ENCODE peak calls at places on chromosome 3, in eight cellular contexts. One of them, this sample, is unnamed.

GRCh38 chr3:137121704-137122314 is 164.0 kb downstream of the IL20RB start:
- DNase-seq in Peyer's patch: no peak
- DNase-seq in CD4-positive, alpha-beta T cell: no peak
- DNase-seq in WTC11: peak
- DNase-seq in choroid plexus epithelial cell: peak
- DNase-seq in endothelial cell: peak
- DNase-seq in heart right ventricle: no peak
- DNase-seq in ovary: no peak
- DNase-seq in this sample: no peak

GRCh38 chr3:13164893-13165492 is 91.8 kb upstream of the IQSEC1 start:
- DNase-seq in endothelial cell: no peak
- DNase-seq in heart right ventricle: no peak
- DNase-seq in choroid plexus epithelial cell: no peak
- DNase-seq in ovary: no peak
- DNase-seq in Peyer's patch: no peak
- DNase-seq in CD4-positive, alpha-beta T cell: no peak
- DNase-seq in WTC11: no peak
- DNase-seq in this sample: no peak

GRCh38 chr3:13598201-13598600 is 49.3 kb downstream of the FBLN2 start:
- DNase-seq in WTC11: no peak
- DNase-seq in CD4-positive, alpha-beta T cell: no peak
- DNase-seq in heart right ventricle: no peak
- DNase-seq in Peyer's patch: no peak
- DNase-seq in ovary: no peak
- DNase-seq in choroid plexus epithelial cell: no peak
- DNase-seq in endothelial cell: no peak
- DNase-seq in this sample: no peak

GRCh38 chr3:139231555-139232281 is 112.1 kb upstream of the MRPS22 start:
- DNase-seq in WTC11: no peak
- DNase-seq in choroid plexus epithelial cell: no peak
- DNase-seq in endothelial cell: no peak
- DNase-seq in heart right ventricle: no peak
- DNase-seq in ovary: no peak
- DNase-seq in Peyer's patch: no peak
- DNase-seq in CD4-positive, alpha-beta T cell: no peak
- DNase-seq in this sample: no peak

GRCh38 chr3:138187296-138188012 is at the start of gene ARMC8:
- DNase-seq in Peyer's patch: peak
- DNase-seq in heart right ventricle: no peak
- DNase-seq in endothelial cell: peak
- DNase-seq in ovary: peak
- DNase-seq in CD4-positive, alpha-beta T cell: no peak
- DNase-seq in WTC11: peak
- DNase-seq in choroid plexus epithelial cell: no peak
- DNase-seq in this sample: peak

GRCh38 chr3:53805463-53806159 is 40.6 kb downstream of the CHDH start:
- DNase-seq in heart right ventricle: no peak
- DNase-seq in WTC11: no peak
- DNase-seq in CD4-positive, alpha-beta T cell: no peak
- DNase-seq in choroid plexus epithelial cell: no peak
- DNase-seq in Peyer's patch: no peak
- DNase-seq in ovary: no peak
- DNase-seq in endothelial cell: no peak
- DNase-seq in this sample: no peak

GRCh38 chr3:158660711-158661110 is 11.7 kb downstream of the LXN start:
- DNase-seq in Peyer's patch: no peak
- DNase-seq in WTC11: no peak
- DNase-seq in choroid plexus epithelial cell: no peak
- DNase-seq in CD4-positive, alpha-beta T cell: no peak
- DNase-seq in heart right ventricle: no peak
- DNase-seq in ovary: no peak
- DNase-seq in endothelial cell: no peak
- DNase-seq in this sample: no peak

GRCh38 chr3:152430223-152431002 is 161.7 kb downstream of the MBNL1 start:
- DNase-seq in endothelial cell: no peak
- DNase-seq in heart right ventricle: peak
- DNase-seq in WTC11: no peak
- DNase-seq in Peyer's patch: no peak
- DNase-seq in ovary: no peak
- DNase-seq in CD4-positive, alpha-beta T cell: no peak
- DNase-seq in choroid plexus epithelial cell: no peak
- DNase-seq in this sample: no peak

GRCh38 chr3:109188726-109189125 is 52.2 kb downstream of the C3orf85 start:
- DNase-seq in Peyer's patch: no peak
- DNase-seq in choroid plexus epithelial cell: no peak
- DNase-seq in ovary: no peak
- DNase-seq in endothelial cell: no peak
- DNase-seq in CD4-positive, alpha-beta T cell: no peak
- DNase-seq in WTC11: no peak
- DNase-seq in heart right ventricle: no peak
- DNase-seq in this sample: no peak

GRCh38 chr3:159200176-159200575 is 398.3 kb downstream of the MFSD1 start:
- DNase-seq in CD4-positive, alpha-beta T cell: no peak
- DNase-seq in ovary: no peak
- DNase-seq in WTC11: no peak
- DNase-seq in endothelial cell: no peak
- DNase-seq in choroid plexus epithelial cell: peak
- DNase-seq in Peyer's patch: no peak
- DNase-seq in heart right ventricle: no peak
- DNase-seq in this sample: no peak

GRCh38 chr3:125011941-125012340 is 43.9 kb downstream of the HEG1 start:
- DNase-seq in CD4-positive, alpha-beta T cell: no peak
- DNase-seq in endothelial cell: no peak
- DNase-seq in choroid plexus epithelial cell: no peak
- DNase-seq in ovary: no peak
- DNase-seq in WTC11: no peak
- DNase-seq in Peyer's patch: no peak
- DNase-seq in heart right ventricle: no peak
- DNase-seq in this sample: no peak

GRCh38 chr3:152359385-152360248 is 90.9 kb downstream of the MBNL1 start:
- DNase-seq in WTC11: no peak
- DNase-seq in choroid plexus epithelial cell: no peak
- DNase-seq in endothelial cell: no peak
- DNase-seq in heart right ventricle: no peak
- DNase-seq in CD4-positive, alpha-beta T cell: no peak
- DNase-seq in Peyer's patch: no peak
- DNase-seq in ovary: no peak
- DNase-seq in this sample: no peak

GRCh38 chr3:145936986-145937385 is 224.0 kb downstream of the PLOD2 start:
- DNase-seq in ovary: no peak
- DNase-seq in endothelial cell: no peak
- DNase-seq in Peyer's patch: no peak
- DNase-seq in choroid plexus epithelial cell: peak
- DNase-seq in WTC11: no peak
- DNase-seq in CD4-positive, alpha-beta T cell: no peak
- DNase-seq in heart right ventricle: no peak
- DNase-seq in this sample: no peak

GRCh38 chr3:28347374-28348285 is 891 bp upstream of the ZCWPW2 start:
- DNase-seq in heart right ventricle: no peak
- DNase-seq in CD4-positive, alpha-beta T cell: no peak
- DNase-seq in WTC11: no peak
- DNase-seq in ovary: no peak
- DNase-seq in choroid plexus epithelial cell: peak
- DNase-seq in endothelial cell: no peak
- DNase-seq in Peyer's patch: no peak
- DNase-seq in this sample: no peak

GRCh38 chr3:194035406-194036138 is 100.4 kb upstream of the HES1 start:
- DNase-seq in endothelial cell: no peak
- DNase-seq in heart right ventricle: no peak
- DNase-seq in CD4-positive, alpha-beta T cell: no peak
- DNase-seq in choroid plexus epithelial cell: no peak
- DNase-seq in WTC11: no peak
- DNase-seq in ovary: no peak
- DNase-seq in Peyer's patch: peak
- DNase-seq in this sample: no peak

GRCh38 chr3:8145661-8146060 is 356.0 kb upstream of the LMCD1 start:
- DNase-seq in ovary: no peak
- DNase-seq in Peyer's patch: no peak
- DNase-seq in heart right ventricle: no peak
- DNase-seq in choroid plexus epithelial cell: no peak
- DNase-seq in CD4-positive, alpha-beta T cell: no peak
- DNase-seq in endothelial cell: no peak
- DNase-seq in WTC11: no peak
- DNase-seq in this sample: no peak

GRCh38 chr3:133106169-133106568 is 68.0 kb downstream of the TMEM108 start:
- DNase-seq in choroid plexus epithelial cell: no peak
- DNase-seq in WTC11: no peak
- DNase-seq in ovary: no peak
- DNase-seq in heart right ventricle: no peak
- DNase-seq in CD4-positive, alpha-beta T cell: no peak
- DNase-seq in Peyer's patch: no peak
- DNase-seq in endothelial cell: no peak
- DNase-seq in this sample: no peak

DNA sequence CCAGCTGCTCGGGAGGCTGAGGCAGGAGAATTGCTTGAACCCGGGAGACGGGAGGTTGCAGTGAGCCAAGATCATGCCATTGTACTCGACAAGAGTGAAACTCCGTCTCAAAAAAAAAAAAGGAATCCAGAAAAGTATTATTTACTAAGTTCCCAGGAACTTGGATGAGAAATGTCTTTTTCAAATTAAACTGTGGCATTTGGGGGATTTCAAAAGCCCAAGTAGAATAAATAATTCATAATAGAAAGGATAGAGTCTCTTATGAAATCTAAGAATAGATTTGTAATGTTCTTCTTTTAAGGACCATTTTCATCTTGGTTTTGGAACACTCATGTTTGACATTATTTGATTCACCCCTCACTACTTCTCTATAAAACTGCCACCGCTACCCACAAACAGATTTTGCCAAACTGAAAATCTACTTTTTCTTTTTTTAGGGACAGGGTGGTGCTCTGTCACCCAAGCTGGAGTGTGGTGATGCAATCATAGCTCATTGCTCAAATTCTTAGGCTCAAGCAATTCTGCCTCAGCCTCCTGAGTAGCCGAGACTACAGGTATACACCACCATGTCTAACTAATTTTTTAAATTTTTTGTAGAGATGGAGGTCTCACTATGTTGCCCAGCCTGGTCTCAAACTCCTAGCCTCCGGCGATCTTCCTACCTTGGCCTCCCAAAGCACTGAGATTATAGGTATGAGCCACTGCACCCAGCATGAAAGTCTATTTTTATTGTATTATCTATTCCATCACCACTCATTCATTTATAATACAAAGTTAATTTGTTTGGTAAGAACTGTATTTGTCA is 99.3 kb downstream of the SENP2 start:
- DNase-seq in CD4-positive, alpha-beta T cell: no peak
- DNase-seq in choroid plexus epithelial cell: no peak
- DNase-seq in endothelial cell: no peak
- DNase-seq in WTC11: no peak
- DNase-seq in heart right ventricle: no peak
- DNase-seq in ovary: no peak
- DNase-seq in Peyer's patch: no peak
- DNase-seq in this sample: no peak
- TF ChIP-seq CTCF in CD4-positive, alpha-beta T cell: no peak
- TF ChIP-seq CTCF in choroid plexus epithelial cell: no peak
- TF ChIP-seq CTCF in endothelial cell: no peak
- TF ChIP-seq CTCF in WTC11: no peak
- TF ChIP-seq CTCF in heart right ventricle: no peak
- TF ChIP-seq CTCF in ovary: no peak
- TF ChIP-seq CTCF in Peyer's patch: no peak
- TF ChIP-seq CTCF in this sample: no peak

GRCh38 chr3:59654953-59655430 is 605.2 kb upstream of the CFAP20DC start:
- DNase-seq in Peyer's patch: no peak
- DNase-seq in WTC11: no peak
- DNase-seq in CD4-positive, alpha-beta T cell: no peak
- DNase-seq in heart right ventricle: no peak
- DNase-seq in ovary: no peak
- DNase-seq in choroid plexus epithelial cell: no peak
- DNase-seq in endothelial cell: no peak
- DNase-seq in this sample: no peak

GRCh38 chr3:59654120-59654952 is 604.5 kb upstream of the CFAP20DC start:
- DNase-seq in WTC11: no peak
- DNase-seq in choroid plexus epithelial cell: peak
- DNase-seq in CD4-positive, alpha-beta T cell: no peak
- DNase-seq in heart right ventricle: no peak
- DNase-seq in ovary: no peak
- DNase-seq in Peyer's patch: no peak
- DNase-seq in endothelial cell: no peak
- DNase-seq in this sample: no peak

GRCh38 chr3:59658236-59658635 is 608.4 kb upstream of the CFAP20DC start:
- DNase-seq in CD4-positive, alpha-beta T cell: no peak
- DNase-seq in endothelial cell: no peak
- DNase-seq in choroid plexus epithelial cell: no peak
- DNase-seq in heart right ventricle: no peak
- DNase-seq in WTC11: no peak
- DNase-seq in Peyer's patch: no peak
- DNase-seq in ovary: no peak
- DNase-seq in this sample: no peak

GRCh38 chr3:59655616-59656015 is 605.8 kb upstream of the CFAP20DC start:
- DNase-seq in ovary: no peak
- DNase-seq in choroid plexus epithelial cell: no peak
- DNase-seq in CD4-positive, alpha-beta T cell: no peak
- DNase-seq in Peyer's patch: no peak
- DNase-seq in WTC11: no peak
- DNase-seq in endothelial cell: no peak
- DNase-seq in heart right ventricle: no peak
- DNase-seq in this sample: no peak

GRCh38 chr3:59653405-59654119 is 603.7 kb upstream of the CFAP20DC start:
- DNase-seq in WTC11: no peak
- DNase-seq in ovary: no peak
- DNase-seq in Peyer's patch: no peak
- DNase-seq in endothelial cell: no peak
- DNase-seq in heart right ventricle: no peak
- DNase-seq in choroid plexus epithelial cell: no peak
- DNase-seq in CD4-positive, alpha-beta T cell: no peak
- DNase-seq in this sample: no peak
- TF ChIP-seq CTCF in WTC11: no peak
- TF ChIP-seq CTCF in ovary: no peak
- TF ChIP-seq CTCF in Peyer's patch: no peak
- TF ChIP-seq CTCF in endothelial cell: no peak
- TF ChIP-seq CTCF in heart right ventricle: no peak
- TF ChIP-seq CTCF in choroid plexus epithelial cell: no peak
- TF ChIP-seq CTCF in CD4-positive, alpha-beta T cell: no peak
- TF ChIP-seq CTCF in this sample: no peak

GRCh38 chr3:102471001-102471400 is 36.2 kb downstream of the ZPLD1 start:
- DNase-seq in heart right ventricle: no peak
- DNase-seq in choroid plexus epithelial cell: no peak
- DNase-seq in endothelial cell: peak
- DNase-seq in ovary: no peak
- DNase-seq in CD4-positive, alpha-beta T cell: no peak
- DNase-seq in Peyer's patch: no peak
- DNase-seq in WTC11: peak
- DNase-seq in this sample: no peak
- TF ChIP-seq CTCF in heart right ventricle: no peak
- TF ChIP-seq CTCF in choroid plexus epithelial cell: peak
- TF ChIP-seq CTCF in endothelial cell: no peak
- TF ChIP-seq CTCF in ovary: no peak
- TF ChIP-seq CTCF in CD4-positive, alpha-beta T cell: no peak
- TF ChIP-seq CTCF in Peyer's patch: no peak
- TF ChIP-seq CTCF in WTC11: peak
- TF ChIP-seq CTCF in this sample: no peak

GRCh38 chr3:116610124-116610523 is 99.5 kb upstream of the TUSC7 start:
- DNase-seq in endothelial cell: no peak
- DNase-seq in ovary: no peak
- DNase-seq in WTC11: no peak
- DNase-seq in choroid plexus epithelial cell: no peak
- DNase-seq in CD4-positive, alpha-beta T cell: no peak
- DNase-seq in heart right ventricle: no peak
- DNase-seq in Peyer's patch: no peak
- DNase-seq in this sample: no peak

GRCh38 chr3:116618138-116618537 is 91.4 kb upstream of the TUSC7 start:
- DNase-seq in CD4-positive, alpha-beta T cell: no peak
- DNase-seq in ovary: no peak
- DNase-seq in Peyer's patch: no peak
- DNase-seq in WTC11: no peak
- DNase-seq in heart right ventricle: no peak
- DNase-seq in endothelial cell: no peak
- DNase-seq in choroid plexus epithelial cell: no peak
- DNase-seq in this sample: no peak

GRCh38 chr3:116614795-116615362 is 94.7 kb upstream of the TUSC7 start:
- DNase-seq in endothelial cell: no peak
- DNase-seq in WTC11: no peak
- DNase-seq in heart right ventricle: no peak
- DNase-seq in Peyer's patch: no peak
- DNase-seq in ovary: no peak
- DNase-seq in CD4-positive, alpha-beta T cell: no peak
- DNase-seq in choroid plexus epithelial cell: peak
- DNase-seq in this sample: no peak
- TF ChIP-seq CTCF in endothelial cell: peak
- TF ChIP-seq CTCF in WTC11: peak
- TF ChIP-seq CTCF in heart right ventricle: peak
- TF ChIP-seq CTCF in Peyer's patch: no peak
- TF ChIP-seq CTCF in ovary: no peak
- TF ChIP-seq CTCF in CD4-positive, alpha-beta T cell: no peak
- TF ChIP-seq CTCF in choroid plexus epithelial cell: peak
- TF ChIP-seq CTCF in this sample: no peak

This sample was measured in activated B cell treated with CpG ODN at 0.5 μM for 24 hours.